ENCODE peak calls at places on chromosomes 3 and 15, in nine cellular contexts. One of them, this sample, is unnamed.

GRCh38 chr3:62229908-62230307 is 143.4 kb downstream of the FEZF2 start:
- DNase-seq in left ventricle myocardium inferior: no peak
- DNase-seq in adrenal gland: no peak
- DNase-seq in foreskin keratinocyte: no peak
- DNase-seq in H9: no peak
- DNase-seq in A549: peak; percentile 10
- DNase-seq in Panc1: no peak
- DNase-seq in BJ: no peak
- DNase-seq in kidney epithelial cell: no peak
- DNase-seq in this sample: no peak

GRCh38 chr3:50483374-50483773 is 20.1 kb downstream of the CACNA2D2 start:
- DNase-seq in BJ: no peak
- DNase-seq in kidney epithelial cell: no peak
- DNase-seq in H9: no peak
- DNase-seq in left ventricle myocardium inferior: no peak
- DNase-seq in foreskin keratinocyte: no peak
- DNase-seq in adrenal gland: no peak
- DNase-seq in A549: no peak
- DNase-seq in Panc1: no peak
- DNase-seq in this sample: no peak

GRCh38 chr15:60720084-60720483 is 241.1 kb upstream of the ICE2 start:
- DNase-seq in adrenal gland: no peak
- DNase-seq in A549: no peak
- DNase-seq in left ventricle myocardium inferior: no peak
- DNase-seq in Panc1: no peak
- DNase-seq in foreskin keratinocyte: no peak
- DNase-seq in H9: no peak
- DNase-seq in kidney epithelial cell: no peak
- DNase-seq in BJ: no peak
- DNase-seq in this sample: peak; percentile 29

GRCh38 chr15:94026458-94026967 is 204.8 kb upstream of the MCTP2 start:
- DNase-seq in adrenal gland: no peak
- DNase-seq in kidney epithelial cell: peak; percentile 45
- DNase-seq in left ventricle myocardium inferior: no peak
- DNase-seq in BJ: no peak
- DNase-seq in H9: no peak
- DNase-seq in Panc1: no peak
- DNase-seq in foreskin keratinocyte: no peak
- DNase-seq in A549: no peak
- DNase-seq in this sample: no peak

GRCh38 chr3:60610441-60611112 is 640.7 kb downstream of the FHIT start:
- DNase-seq in kidney epithelial cell: no peak
- DNase-seq in H9: no peak
- DNase-seq in adrenal gland: peak; percentile 61
- DNase-seq in left ventricle myocardium inferior: peak; percentile 70
- DNase-seq in BJ: no peak
- DNase-seq in Panc1: no peak
- DNase-seq in A549: no peak
- DNase-seq in foreskin keratinocyte: no peak
- DNase-seq in this sample: no peak

GRCh38 chr3:170076715-170077238 is 39.0 kb downstream of the GPR160 start:
- DNase-seq in foreskin keratinocyte: peak; percentile 11
- DNase-seq in adrenal gland: no peak
- DNase-seq in BJ: no peak
- DNase-seq in left ventricle myocardium inferior: no peak
- DNase-seq in Panc1: no peak
- DNase-seq in A549: no peak
- DNase-seq in kidney epithelial cell: no peak
- DNase-seq in H9: no peak
- DNase-seq in this sample: no peak

GRCh38 chr3:18740631-18741583 is 315.8 kb upstream of the SATB1 start:
- DNase-seq in kidney epithelial cell: no peak
- DNase-seq in foreskin keratinocyte: no peak
- DNase-seq in adrenal gland: peak; percentile 53
- DNase-seq in BJ: no peak
- DNase-seq in Panc1: no peak
- DNase-seq in A549: no peak
- DNase-seq in H9: no peak
- DNase-seq in left ventricle myocardium inferior: no peak
- DNase-seq in this sample: peak; percentile 54

GRCh38 chr3:195838714-195839113 is 27.0 kb upstream of the MUC4 start:
- DNase-seq in A549: no peak
- DNase-seq in adrenal gland: no peak
- DNase-seq in kidney epithelial cell: no peak
- DNase-seq in left ventricle myocardium inferior: no peak
- DNase-seq in foreskin keratinocyte: no peak
- DNase-seq in H9: no peak
- DNase-seq in Panc1: no peak
- DNase-seq in BJ: no peak
- DNase-seq in this sample: peak; percentile 57

GRCh38 chr3:173826901-173827609 is 429.5 kb downstream of the NLGN1 start:
- DNase-seq in adrenal gland: no peak
- DNase-seq in H9: no peak
- DNase-seq in Panc1: no peak
- DNase-seq in A549: no peak
- DNase-seq in left ventricle myocardium inferior: no peak
- DNase-seq in foreskin keratinocyte: no peak
- DNase-seq in BJ: no peak
- DNase-seq in kidney epithelial cell: no peak
- DNase-seq in this sample: no peak

GRCh38 chr15:41904487-41905359 is 10.9 kb upstream of the SPTBN5 start:
- DNase-seq in kidney epithelial cell: no peak
- DNase-seq in foreskin keratinocyte: peak; percentile 13
- DNase-seq in BJ: no peak
- DNase-seq in H9: peak; percentile 81
- DNase-seq in left ventricle myocardium inferior: peak; percentile 61
- DNase-seq in A549: peak; percentile 58
- DNase-seq in Panc1: peak; percentile 54
- DNase-seq in adrenal gland: peak; percentile 87
- DNase-seq in this sample: peak; percentile 72

GRCh38 chr15:60844431-60845174 is 365.7 kb upstream of the ICE2 start:
- DNase-seq in left ventricle myocardium inferior: no peak
- DNase-seq in kidney epithelial cell: no peak
- DNase-seq in adrenal gland: no peak
- DNase-seq in BJ: no peak
- DNase-seq in foreskin keratinocyte: no peak
- DNase-seq in A549: no peak
- DNase-seq in Panc1: no peak
- DNase-seq in H9: no peak
- DNase-seq in this sample: peak; percentile 44

DNA sequence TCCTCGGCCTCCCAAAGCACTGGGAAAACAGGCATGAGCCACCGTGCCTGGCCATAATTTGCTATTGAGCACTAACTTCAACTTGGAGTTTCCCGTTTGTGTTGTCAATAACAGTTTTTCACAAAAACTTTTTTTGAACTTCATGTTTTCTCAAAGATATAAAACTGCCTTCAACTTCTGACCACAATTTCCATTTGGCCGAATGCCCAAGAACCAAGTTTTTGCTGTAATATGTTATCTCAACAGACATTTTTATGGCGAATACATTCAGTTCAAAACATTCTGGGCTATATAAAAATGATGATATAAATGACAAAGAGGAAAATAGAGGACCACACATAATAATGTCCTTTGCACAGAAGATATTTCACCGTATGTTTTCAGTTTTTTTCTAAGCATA is 56.4 kb downstream of the NEDD4 start:
- DNase-seq in BJ: no peak
- DNase-seq in kidney epithelial cell: no peak
- DNase-seq in A549: no peak
- DNase-seq in H9: no peak
- DNase-seq in left ventricle myocardium inferior: no peak
- DNase-seq in foreskin keratinocyte: no peak
- DNase-seq in Panc1: no peak
- DNase-seq in adrenal gland: no peak
- DNase-seq in this sample: no peak
- TF ChIP-seq CTCF in BJ: no peak
- TF ChIP-seq CTCF in kidney epithelial cell: no peak
- TF ChIP-seq CTCF in A549: no peak
- TF ChIP-seq CTCF in H9: no peak
- TF ChIP-seq CTCF in left ventricle myocardium inferior: no peak
- TF ChIP-seq CTCF in foreskin keratinocyte: no peak
- TF ChIP-seq CTCF in Panc1: no peak
- TF ChIP-seq CTCF in adrenal gland: no peak
- TF ChIP-seq CTCF in this sample: no peak

GRCh38 chr15:39627456-39628130 is 46.7 kb downstream of the THBS1 start:
- DNase-seq in kidney epithelial cell: no peak
- DNase-seq in foreskin keratinocyte: no peak
- DNase-seq in left ventricle myocardium inferior: no peak
- DNase-seq in H9: no peak
- DNase-seq in adrenal gland: no peak
- DNase-seq in A549: no peak
- DNase-seq in Panc1: no peak
- DNase-seq in BJ: no peak
- DNase-seq in this sample: no peak

GRCh38 chr15:39628821-39629220 is 47.9 kb downstream of the THBS1 start:
- DNase-seq in kidney epithelial cell: no peak
- DNase-seq in A549: no peak
- DNase-seq in left ventricle myocardium inferior: no peak
- DNase-seq in adrenal gland: no peak
- DNase-seq in H9: no peak
- DNase-seq in Panc1: no peak
- DNase-seq in foreskin keratinocyte: no peak
- DNase-seq in BJ: no peak
- DNase-seq in this sample: no peak

GRCh38 chr15:39629376-39629775 is 48.5 kb downstream of the THBS1 start:
- DNase-seq in A549: no peak
- DNase-seq in kidney epithelial cell: no peak
- DNase-seq in foreskin keratinocyte: peak; percentile 80
- DNase-seq in adrenal gland: no peak
- DNase-seq in H9: no peak
- DNase-seq in Panc1: no peak
- DNase-seq in left ventricle myocardium inferior: no peak
- DNase-seq in BJ: no peak
- DNase-seq in this sample: peak; percentile 61

GRCh38 chr15:39629906-39630305 is 49.0 kb downstream of the THBS1 start:
- DNase-seq in foreskin keratinocyte: peak; percentile 80
- DNase-seq in kidney epithelial cell: no peak
- DNase-seq in Panc1: no peak
- DNase-seq in A549: no peak
- DNase-seq in BJ: no peak
- DNase-seq in H9: no peak
- DNase-seq in left ventricle myocardium inferior: no peak
- DNase-seq in adrenal gland: no peak
- DNase-seq in this sample: no peak

DNA sequence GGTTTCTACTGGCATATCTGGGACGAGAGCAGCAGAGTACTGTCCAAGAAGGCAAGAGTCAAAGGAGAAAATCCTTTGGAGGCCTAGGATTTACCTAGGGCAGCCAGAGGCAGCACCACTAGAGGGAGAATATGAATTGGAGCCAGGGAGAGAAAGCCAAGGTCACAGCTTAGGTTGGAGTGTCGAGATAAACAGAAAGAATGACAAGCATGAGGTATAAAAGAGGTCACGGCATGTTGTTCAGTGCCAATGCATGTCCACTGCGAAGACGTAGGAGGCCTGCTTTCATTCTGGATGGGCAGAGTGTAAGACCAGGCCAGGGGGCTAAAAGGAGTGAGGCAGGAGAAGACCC is 47.2 kb downstream of the THBS1 start:
- DNase-seq in adrenal gland: no peak
- DNase-seq in Panc1: no peak
- DNase-seq in H9: no peak
- DNase-seq in A549: no peak
- DNase-seq in BJ: no peak
- DNase-seq in foreskin keratinocyte: no peak
- DNase-seq in kidney epithelial cell: no peak
- DNase-seq in left ventricle myocardium inferior: no peak
- DNase-seq in this sample: no peak
- TF ChIP-seq CTCF in adrenal gland: peak; percentile 41
- TF ChIP-seq CTCF in Panc1: no peak
- TF ChIP-seq CTCF in H9: peak; percentile 57
- TF ChIP-seq CTCF in A549: no peak
- TF ChIP-seq CTCF in BJ: peak; percentile 26
- TF ChIP-seq CTCF in foreskin keratinocyte: peak; percentile 23
- TF ChIP-seq CTCF in kidney epithelial cell: no peak
- TF ChIP-seq CTCF in left ventricle myocardium inferior: peak; percentile 67
- TF ChIP-seq CTCF in this sample: no peak

DNA sequence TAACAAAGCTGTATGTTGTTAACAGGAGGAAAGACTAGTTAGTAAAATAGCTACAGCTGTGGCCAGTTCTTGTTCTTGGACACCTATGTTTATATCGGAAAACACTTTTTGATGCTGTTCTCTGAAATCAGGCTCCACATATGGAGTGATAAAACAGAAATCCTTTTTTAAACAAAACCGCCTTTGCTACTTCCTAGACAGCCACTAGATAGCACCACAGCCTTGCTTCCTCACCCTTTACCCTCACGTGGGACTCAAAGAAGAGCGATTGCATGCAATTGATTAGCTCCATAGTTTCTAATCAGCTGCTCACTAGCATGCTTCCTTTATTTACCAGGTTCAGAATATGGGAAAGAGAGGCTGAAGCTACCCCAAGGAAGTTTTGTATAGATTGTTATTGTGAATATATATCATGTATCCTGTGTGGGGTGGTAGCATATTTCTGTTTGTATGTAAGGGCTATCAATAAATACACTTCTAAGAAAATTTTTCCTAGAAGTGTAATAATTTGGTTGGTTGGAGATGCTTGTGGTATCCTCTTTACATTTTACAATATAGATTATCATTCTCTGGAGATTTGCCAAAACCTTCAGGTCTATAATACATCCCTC is 4.3 kb upstream of the MTFMT start:
- DNase-seq in foreskin keratinocyte: no peak
- DNase-seq in adrenal gland: no peak
- DNase-seq in kidney epithelial cell: no peak
- DNase-seq in Panc1: no peak
- DNase-seq in left ventricle myocardium inferior: no peak
- DNase-seq in H9: no peak
- DNase-seq in A549: peak; percentile 64
- DNase-seq in BJ: no peak
- DNase-seq in this sample: peak; percentile 65
- TF ChIP-seq CTCF in foreskin keratinocyte: peak; percentile 82
- TF ChIP-seq CTCF in adrenal gland: peak; percentile 27
- TF ChIP-seq CTCF in kidney epithelial cell: peak; percentile 61
- TF ChIP-seq CTCF in Panc1: peak; percentile 41
- TF ChIP-seq CTCF in left ventricle myocardium inferior: peak; percentile 51
- TF ChIP-seq CTCF in H9: peak; percentile 52
- TF ChIP-seq CTCF in A549: peak; percentile 51
- TF ChIP-seq CTCF in BJ: peak; percentile 71
- TF ChIP-seq CTCF in this sample: peak; percentile 67

DNA sequence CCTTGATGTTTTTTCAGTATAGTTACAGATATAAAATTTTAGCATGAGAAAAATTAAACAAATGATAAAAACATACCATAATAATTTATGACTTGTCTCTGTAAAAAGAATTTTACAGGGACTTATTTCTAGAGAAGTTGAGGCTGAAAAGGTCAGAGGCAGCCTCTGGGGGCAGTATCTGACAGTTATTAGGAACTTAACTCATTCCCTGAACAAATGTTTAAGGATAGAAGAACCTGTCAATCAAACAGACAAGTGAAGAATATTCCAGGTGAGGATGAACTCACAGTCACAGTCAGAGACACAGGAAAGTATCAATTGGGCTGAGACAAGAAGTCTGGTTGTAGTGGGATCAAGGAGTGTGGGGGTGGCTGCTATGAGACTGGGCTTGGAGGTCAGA is 7.3 kb downstream of the MYLK start:
- DNase-seq in H9: no peak
- DNase-seq in foreskin keratinocyte: no peak
- DNase-seq in adrenal gland: no peak
- DNase-seq in left ventricle myocardium inferior: no peak
- DNase-seq in kidney epithelial cell: no peak
- DNase-seq in Panc1: no peak
- DNase-seq in BJ: no peak
- DNase-seq in A549: no peak
- DNase-seq in this sample: no peak
- TF ChIP-seq CTCF in H9: peak; percentile 68
- TF ChIP-seq CTCF in foreskin keratinocyte: peak; percentile 51
- TF ChIP-seq CTCF in adrenal gland: no peak
- TF ChIP-seq CTCF in left ventricle myocardium inferior: no peak
- TF ChIP-seq CTCF in kidney epithelial cell: peak; percentile 18
- TF ChIP-seq CTCF in Panc1: peak; percentile 37
- TF ChIP-seq CTCF in BJ: peak; percentile 22
- TF ChIP-seq CTCF in A549: peak; percentile 24
- TF ChIP-seq CTCF in this sample: peak; percentile 24